ENCODE peak calls at places on chromosomes 4 and X, in four cellular contexts. L, E, D and S are unnamed samples.

GRCh38 chr4:89752932-89753598 is 83.9 kb downstream of the SNCA start:
- DNase-seq in L (peak), E (no peak), D (no peak), S (peak)

GRCh38 chrX:133440797-133441163 is 25.5 kb upstream of the GPC4 start:
- DNase-seq in L (no peak), E (no peak), D (no peak), S (no peak)

GRCh38 chrX:10574663-10575062 is 45.7 kb downstream of the MID1 start:
- DNase-seq in L (no peak), E (no peak), D (no peak), S (no peak)

GRCh38 chrX:107118322-107119147 is at the start of gene RBM41:
- DNase-seq in L (peak), E (peak), D (peak), S (peak)

GRCh38 chrX:110657073-110657472 is 138.5 kb downstream of the CHRDL1 start:
- DNase-seq in L (no peak), E (no peak), D (no peak), S (no peak)

GRCh38 chrX:134377537-134377936 is 82.4 kb upstream of the HPRT1 start:
- DNase-seq in L (peak), E (no peak), D (no peak), S (peak)

GRCh38 chr4:143437937-143438336 is 75.6 kb upstream of the SMARCA5 start:
- DNase-seq in L (no peak), E (no peak), D (no peak), S (no peak)

GRCh38 chrX:25726539-25726938 is 411.6 kb upstream of the MAGEB18 start:
- DNase-seq in L (no peak), E (no peak), D (no peak), S (peak)

GRCh38 chr4:95118507-95118906 is 360.8 kb downstream of the BMPR1B start:
- DNase-seq in L (no peak), E (no peak), D (no peak), S (peak)

GRCh38 chr4:110198472-110199419 is at the start of gene ELOVL6:
- DNase-seq in L (peak), E (peak), D (peak), S (peak)

GRCh38 chr4:186829740-186830449 is 106.2 kb upstream of the FAT1 start:
- DNase-seq in L (peak), E (no peak), D (no peak), S (no peak)

GRCh38 chr4:107801766-107802211 is 22.9 kb upstream of the SGMS2 start:
- DNase-seq in L (peak), E (no peak), D (no peak), S (no peak)

GRCh38 chr4:61583696-61584095 is 383.6 kb downstream of the ADGRL3 start:
- DNase-seq in L (peak), E (no peak), D (no peak), S (peak)

GRCh38 chr4:42609051-42609450 is 47.9 kb downstream of the ATP8A1 start:
- DNase-seq in L (no peak), E (no peak), D (no peak), S (no peak)

GRCh38 chrX:133921764-133922389 is 63.5 kb downstream of the GPC3 start:
- DNase-seq in L (peak), E (peak), D (peak), S (peak)

GRCh38 chr4:182449186-182449880 is 206.1 kb downstream of the TENM3 start:
- DNase-seq in L (peak), E (no peak), D (peak), S (peak)

GRCh38 chr4:4443821-4444220 is 56.9 kb downstream of the NSG1 start:
- DNase-seq in L (peak), E (no peak), D (no peak), S (peak)

GRCh38 chr4:141458501-141458900 is 177.9 kb upstream of the IL15 start:
- DNase-seq in L (peak), E (no peak), D (no peak), S (peak)

GRCh38 chr4:101019941-101020401 is 327.4 kb downstream of the PPP3CA start:
- DNase-seq in L (peak), E (no peak), D (no peak), S (peak)

GRCh38 chrX:31186693-31187338 is 115.0 kb upstream of the FTHL17 start:
- DNase-seq in L (no peak), E (no peak), D (no peak), S (no peak)

GRCh38 chr4:114512595-114513295 is 85.9 kb upstream of the UGT8 start:
- DNase-seq in L (no peak), E (no peak), D (no peak), S (no peak)

GRCh38 chrX:67732864-67733263 is 189.0 kb downstream of the AR start:
- DNase-seq in L (no peak), E (no peak), D (no peak), S (no peak)

GRCh38 chr4:92163348-92163747 is 140.4 kb upstream of the GRID2 start:
- DNase-seq in L (peak), E (no peak), D (no peak), S (peak)

GRCh38 chr4:184416913-184417734 is 57.2 kb downstream of the IRF2 start:
- DNase-seq in L (peak), E (no peak), D (no peak), S (no peak)
- H3K18ac ChIP-seq in L (peak), E (no peak), D (no peak), S (no peak)

DNA sequence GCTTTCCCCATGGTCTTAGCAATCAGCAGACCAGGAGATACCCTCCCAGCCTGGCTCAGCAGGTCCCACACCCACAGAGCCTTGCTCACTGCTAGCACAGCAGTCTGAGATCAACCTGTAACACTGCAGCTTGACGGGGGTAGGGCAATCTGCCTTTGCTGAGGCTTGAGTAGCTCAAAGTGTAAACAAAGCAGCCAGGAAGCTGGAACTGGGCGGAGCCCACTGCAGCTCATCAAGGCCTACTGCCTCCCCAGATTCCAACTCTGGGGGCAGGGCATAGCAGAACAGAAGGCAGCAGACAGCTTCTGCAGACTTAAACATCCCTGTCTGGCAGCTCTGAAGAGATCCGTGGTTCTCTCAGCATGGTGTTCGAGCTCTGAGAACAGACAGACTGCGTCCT is 15.0 kb upstream of the GABRA2 start:
- DNase-seq in L (peak), E (no peak), D (no peak), S (peak)
- H2BK15ac ChIP-seq in L (no peak), E (no peak), D (no peak), S (no peak)

GRCh38 chrX:79413009-79413408 is 45.9 kb upstream of the ITM2A start:
- DNase-seq in L (peak), E (no peak), D (no peak), S (peak)
- H3K18ac ChIP-seq in L (no peak), E (no peak), D (no peak), S (no peak)

GRCh38 chr4:73916172-73916925 is 47.2 kb downstream of the CXCL1 start:
- DNase-seq in L (no peak), E (no peak), D (no peak), S (no peak)
- H2BK15ac ChIP-seq in L (peak), E (no peak), D (no peak), S (no peak)

GRCh38 chr4:123558865-123559264 is 162.3 kb downstream of the SPRY1 start:
- DNase-seq in L (no peak), E (no peak), D (no peak), S (no peak)
- H3K18ac ChIP-seq in L (peak), E (no peak), D (peak), S (peak)

GRCh38 chr4:151294833-151295496 is 18.0 kb downstream of the PRSS48 start:
- DNase-seq in L (no peak), E (no peak), D (no peak), S (no peak)
- H2BK15ac ChIP-seq in L (no peak), E (no peak), D (no peak), S (no peak)

GRCh38 chrX:48956728-48957414 is 536 bp downstream of the OTUD5 start:
- DNase-seq in L (no peak), E (no peak), D (no peak), S (no peak)
- H3K18ac ChIP-seq in L (no peak), E (peak), D (no peak), S (peak)